ENCODE peak calls at places on chromosomes 7 and 10, in seven cellular contexts. K, N, W, S, H, L and E are unnamed samples.

GRCh38 chr10:11016959-11017574 is 605 bp upstream of the CELF2 start:
- DNase-seq in K (no peak), N (no peak), W (no peak), S (no peak), H (no peak), L (no peak), E (no peak)

GRCh38 chr10:227014-227413 is 91.8 kb downstream of the ZMYND11 start:
- DNase-seq in K (no peak), N (no peak), W (peak), S (no peak), H (no peak), L (no peak), E (no peak)

GRCh38 chr7:74427974-74428373 is 25.7 kb upstream of the GTF2IRD1 start:
- DNase-seq in K (no peak), N (no peak), W (no peak), S (no peak), H (no peak), L (no peak), E (no peak)

GRCh38 chr10:25047902-25048301 is 31.5 kb downstream of the THNSL1 start:
- DNase-seq in K (no peak), N (no peak), W (peak), S (no peak), H (no peak), L (no peak), E (peak)

GRCh38 chr7:33873981-33874750 is 31.2 kb upstream of the BMPER start:
- DNase-seq in K (no peak), N (no peak), W (peak), S (no peak), H (no peak), L (no peak), E (no peak)

GRCh38 chr10:83862723-83863122 is 276.6 kb upstream of the GHITM start:
- DNase-seq in K (no peak), N (no peak), W (no peak), S (no peak), H (no peak), L (no peak), E (no peak)

GRCh38 chr7:71173955-71174354 is 42.0 kb downstream of the GALNT17 start:
- DNase-seq in K (peak), N (no peak), W (no peak), S (no peak), H (no peak), L (no peak), E (no peak)

GRCh38 chr10:88616250-88616977 is 29.9 kb downstream of the LIPJ start:
- DNase-seq in K (peak), N (no peak), W (no peak), S (no peak), H (no peak), L (peak), E (no peak)

GRCh38 chr7:51031791-51032484 is 249.2 kb upstream of the GRB10 start:
- DNase-seq in K (no peak), N (no peak), W (no peak), S (no peak), H (peak), L (no peak), E (no peak)

GRCh38 chr10:71999360-72000072 is 35.3 kb downstream of the CHST3 start:
- DNase-seq in K (peak), N (no peak), W (peak), S (peak), H (peak), L (no peak), E (no peak)

GRCh38 chr7:80558116-80558515 is 46.3 kb upstream of the GNAT3 start:
- DNase-seq in K (no peak), N (no peak), W (no peak), S (no peak), H (no peak), L (no peak), E (no peak)

GRCh38 chr7:220151-220841 is 27.9 kb downstream of the FAM20C start:
- DNase-seq in K (no peak), N (no peak), W (no peak), S (peak), H (no peak), L (peak), E (no peak)

GRCh38 chr10:116831790-116832189 is 17.5 kb upstream of the ENO4 start:
- DNase-seq in K (no peak), N (no peak), W (no peak), S (no peak), H (no peak), L (no peak), E (no peak)

GRCh38 chr10:56317603-56318002 is 43.5 kb downstream of the ZWINT start:
- DNase-seq in K (no peak), N (no peak), W (no peak), S (no peak), H (no peak), L (no peak), E (no peak)

GRCh38 chr10:7717767-7718166 is 14.7 kb downstream of the ITIH2 start:
- DNase-seq in K (no peak), N (no peak), W (no peak), S (no peak), H (no peak), L (no peak), E (no peak)

GRCh38 chr7:108203433-108204002 is 73.4 kb upstream of the LAMB4 start:
- DNase-seq in K (no peak), N (no peak), W (no peak), S (no peak), H (no peak), L (no peak), E (no peak)

GRCh38 chr7:119545118-119545517 is 727.9 kb upstream of the KCND2 start:
- DNase-seq in K (no peak), N (peak), W (peak), S (no peak), H (no peak), L (no peak), E (peak)

GRCh38 chr7:18550574-18550973 is 55.0 kb downstream of the HDAC9 start:
- DNase-seq in K (no peak), N (no peak), W (no peak), S (no peak), H (no peak), L (no peak), E (no peak)

GRCh38 chr7:85324145-85324799 is 137.4 kb upstream of the SEMA3D start:
- DNase-seq in K (no peak), N (no peak), W (no peak), S (no peak), H (no peak), L (peak), E (no peak)

GRCh38 chr7:45026984-45027773 is 27.2 kb downstream of the CCM2 start:
- DNase-seq in K (no peak), N (no peak), W (peak), S (no peak), H (peak), L (no peak), E (no peak)

GRCh38 chr7:149564340-149565095 is 66.9 kb upstream of the ZNF746 start:
- DNase-seq in K (no peak), N (no peak), W (no peak), S (no peak), H (no peak), L (no peak), E (no peak)

GRCh38 chr10:47027108-47027811 is 116.0 kb downstream of the PTPN20 start:
- DNase-seq in K (no peak), N (no peak), W (no peak), S (no peak), H (no peak), L (peak), E (no peak)

GRCh38 chr7:43195768-43196167 is 83.3 kb downstream of the HECW1 start:
- DNase-seq in K (no peak), N (no peak), W (no peak), S (no peak), H (no peak), L (no peak), E (no peak)

GRCh38 chr10:4234661-4235060 is 449.7 kb upstream of the KLF6 start:
- DNase-seq in K (no peak), N (no peak), W (peak), S (no peak), H (peak), L (no peak), E (no peak)

GRCh38 chr7:76089865-76090495 is 42.1 kb downstream of the MDH2 start:
- DNase-seq in K (no peak), N (no peak), W (no peak), S (no peak), H (no peak), L (no peak), E (no peak)

GRCh38 chr10:104842704-104843103 is 201.6 kb downstream of the SORCS3 start:
- DNase-seq in K (no peak), N (no peak), W (no peak), S (peak), H (no peak), L (peak), E (no peak)

GRCh38 chr7:4739528-4739992 is 35.9 kb upstream of the AP5Z1 start:
- DNase-seq in K (no peak), N (no peak), W (peak), S (peak), H (no peak), L (peak), E (no peak)

GRCh38 chr10:22600516-22600915 is 113.9 kb downstream of the PIP4K2A start:
- DNase-seq in K (no peak), N (no peak), W (no peak), S (no peak), H (no peak), L (peak), E (no peak)
- H3K4me3 ChIP-seq in K (no peak), N (no peak), W (no peak), S (no peak), H (no peak), L (no peak), E (no peak)

DNA sequence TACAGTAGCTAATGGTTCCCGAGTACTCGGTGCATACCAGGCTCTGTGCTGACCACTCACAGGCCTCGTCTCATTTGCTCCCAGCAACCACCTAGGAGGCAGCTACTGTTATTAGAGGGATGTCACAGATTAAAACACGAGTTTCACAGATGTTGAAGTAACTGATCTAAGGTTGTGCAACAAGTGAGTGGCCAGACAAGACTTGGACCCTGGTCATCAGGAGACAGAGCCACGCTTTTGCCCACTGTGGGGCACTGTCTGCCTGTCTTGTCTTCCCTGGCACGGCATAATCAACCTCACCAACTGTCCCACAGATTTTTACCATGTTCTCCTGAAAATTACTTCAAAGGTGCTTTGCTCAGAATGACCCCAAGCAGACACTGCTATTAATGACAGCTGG is 111.6 kb upstream of the HABP2 start:
- DNase-seq in K (no peak), N (no peak), W (no peak), S (peak), H (no peak), L (peak), E (no peak)
- TF ChIP-seq CTCF in K (no peak), N (peak), W (no peak), S (peak), H (no peak), L (peak), E (no peak)

GRCh38 chr10:130190737-130191115 is 54.5 kb downstream of the GLRX3 start:
- DNase-seq in K (no peak), N (no peak), W (no peak), S (no peak), H (no peak), L (no peak), E (no peak)
- H3K4me3 ChIP-seq in K (peak), N (no peak), W (peak), S (peak), H (peak), L (peak), E (peak)

DNA sequence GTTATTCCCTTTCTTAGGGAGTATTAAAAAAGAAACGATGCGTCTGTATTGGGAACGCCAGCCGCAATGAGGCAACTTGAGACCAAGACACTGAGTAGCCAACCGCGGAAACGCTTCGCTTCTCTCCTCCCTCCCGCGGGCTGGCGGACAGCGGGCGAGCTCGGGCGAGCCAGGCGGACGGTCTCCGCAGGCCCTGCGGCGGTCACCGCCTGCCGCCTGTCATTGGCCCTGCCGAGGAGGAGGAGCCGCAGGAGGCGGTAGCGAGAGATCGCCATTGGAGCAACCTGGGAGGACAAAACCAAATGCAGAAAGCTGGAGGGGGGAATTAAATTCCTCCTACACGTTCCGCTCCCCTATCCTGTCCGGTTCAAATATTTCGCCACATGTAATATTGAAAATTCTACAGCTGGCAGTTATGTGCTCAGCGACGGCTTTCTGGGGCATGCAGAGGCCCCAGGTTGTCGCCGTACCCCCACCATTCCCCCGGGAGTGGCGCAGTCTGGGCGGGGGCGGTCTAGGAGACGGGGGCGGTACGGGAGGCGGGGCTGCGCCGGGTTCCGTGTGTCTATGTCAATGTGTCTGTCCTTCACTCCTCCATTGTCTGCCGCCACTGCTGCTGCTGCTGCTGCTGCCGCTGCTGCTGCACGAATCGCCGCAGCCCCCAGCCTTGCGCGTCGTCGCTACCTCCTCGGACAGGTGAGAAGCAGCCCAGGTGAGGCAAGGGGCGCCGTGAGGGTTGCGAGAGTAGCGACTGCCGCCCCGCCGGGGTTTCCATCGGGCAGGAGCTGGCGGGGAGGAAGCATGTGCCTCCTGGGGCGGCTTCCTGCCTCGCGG is at the start of the genes ANKMY2 and BZW2:
- DNase-seq in K (peak), N (peak), W (peak), S (peak), H (peak), L (peak), E (peak)
- TF ChIP-seq CTCF in K (no peak), N (no peak), W (no peak), S (no peak), H (no peak), L (no peak), E (no peak)

DNA sequence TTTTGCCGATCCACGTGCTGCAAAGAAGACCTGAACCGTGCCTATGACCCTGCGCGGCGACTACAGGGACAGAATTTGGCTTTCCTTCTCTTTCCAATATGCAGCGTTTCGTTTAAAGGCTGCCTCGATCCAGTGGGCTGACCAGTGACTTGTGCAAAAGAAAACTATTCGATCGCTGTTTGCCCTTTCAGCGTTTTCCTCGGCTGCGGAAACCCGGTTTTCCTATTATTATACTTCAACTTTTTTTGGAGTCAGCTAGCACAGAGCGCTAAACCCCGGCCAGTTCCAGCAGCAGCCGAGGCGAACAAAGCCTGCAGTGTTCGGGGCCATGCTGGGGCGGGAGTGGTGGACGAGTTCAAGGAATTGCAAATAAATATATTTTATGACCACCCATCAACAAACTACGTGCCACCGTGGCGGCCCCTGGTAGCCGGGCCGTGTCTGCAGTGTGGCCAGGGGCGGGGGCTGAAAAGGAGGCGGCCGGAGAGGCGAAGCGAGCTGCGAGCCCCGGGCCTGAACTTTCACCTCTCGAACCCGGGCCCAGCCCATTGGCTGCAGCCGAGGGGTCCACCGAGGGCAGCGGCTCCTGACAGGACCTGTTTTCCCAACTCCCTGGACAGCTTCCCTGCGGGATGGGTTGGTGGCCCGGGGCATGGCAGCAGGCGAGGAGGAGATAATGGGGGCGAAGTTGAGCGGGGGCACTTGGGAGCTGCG is 164.3 kb upstream of the PPP1R3A start:
- DNase-seq in K (peak), N (no peak), W (no peak), S (peak), H (peak), L (no peak), E (no peak)
- H3K4me3 ChIP-seq in K (peak), N (no peak), W (no peak), S (peak), H (peak), L (no peak), E (peak)

GRCh38 chr7:52961084-52961483 is 74.3 kb upstream of the POM121L12 start:
- DNase-seq in K (no peak), N (no peak), W (no peak), S (no peak), H (no peak), L (no peak), E (no peak)
- TF ChIP-seq CTCF in K (no peak), N (no peak), W (no peak), S (no peak), H (no peak), L (no peak), E (no peak)